ENCODE peak calls at places on chromosomes 6 and 20, in four cellular contexts. One of them, this sample, is unnamed.
A peak's percentile ranks its signal among the peaks of the same experiment; 100 is the strongest.

GRCh38 chr20:19974621-19975435 is 42.3 kb upstream of the NAA20 start:
- DNase-seq in K562: no peak
- DNase-seq in HepG2: no peak
- DNase-seq in GM12878: no peak
- DNase-seq in this sample: no peak

GRCh38 chr6:148999921-149000589 is 253.2 kb downstream of the UST start:
- DNase-seq in HepG2: no peak
- DNase-seq in GM12878: no peak
- DNase-seq in K562: no peak
- DNase-seq in this sample: no peak

GRCh38 chr6:53503060-53503459 is 41.8 kb downstream of the GCLC start:
- DNase-seq in K562: no peak
- DNase-seq in GM12878: no peak
- DNase-seq in HepG2: no peak
- DNase-seq in this sample: no peak

GRCh38 chr6:15329154-15329781 is 83.4 kb downstream of the JARID2 start:
- DNase-seq in K562: no peak
- DNase-seq in GM12878: no peak
- DNase-seq in HepG2: no peak
- DNase-seq in this sample: no peak

GRCh38 chr6:56363796-56364195 is 116.4 kb upstream of the COL21A1 start:
- DNase-seq in GM12878: no peak
- DNase-seq in K562: no peak
- DNase-seq in HepG2: no peak
- DNase-seq in this sample: no peak

GRCh38 chr6:81562169-81562568 is 190.3 kb downstream of the TENT5A start:
- DNase-seq in K562: no peak
- DNase-seq in HepG2: peak; percentile 20
- DNase-seq in GM12878: no peak
- DNase-seq in this sample: no peak

GRCh38 chr6:72032056-72032455 is 145.7 kb downstream of the RIMS1 start:
- DNase-seq in HepG2: no peak
- DNase-seq in GM12878: no peak
- DNase-seq in K562: no peak
- DNase-seq in this sample: no peak

GRCh38 chr20:8749101-8749500 is 319.8 kb upstream of the PLCB4 start:
- DNase-seq in HepG2: no peak
- DNase-seq in K562: no peak
- DNase-seq in GM12878: no peak
- DNase-seq in this sample: no peak

GRCh38 chr6:136791296-136792065 is 796 bp downstream of the MAP3K5 start:
- DNase-seq in GM12878: peak; percentile 89
- DNase-seq in K562: peak; percentile 56
- DNase-seq in HepG2: no peak
- DNase-seq in this sample: peak; percentile 28

GRCh38 chr6:161186173-161186769 is 87.6 kb downstream of the AGPAT4 start:
- DNase-seq in HepG2: no peak
- DNase-seq in K562: no peak
- DNase-seq in GM12878: no peak
- DNase-seq in this sample: no peak

GRCh38 chr6:47153066-47153755 is 111.1 kb upstream of the ADGRF1 start:
- DNase-seq in K562: no peak
- DNase-seq in HepG2: peak; percentile 62
- DNase-seq in GM12878: no peak
- DNase-seq in this sample: no peak

GRCh38 chr20:56957737-56958553 is 308.5 kb downstream of the BMP7 start:
- DNase-seq in K562: no peak
- DNase-seq in HepG2: no peak
- DNase-seq in GM12878: no peak
- DNase-seq in this sample: peak; percentile 36

GRCh38 chr6:87848616-87849015 is 146.6 kb upstream of the AKIRIN2 start:
- DNase-seq in GM12878: no peak
- DNase-seq in K562: no peak
- DNase-seq in HepG2: no peak
- DNase-seq in this sample: no peak

GRCh38 chr20:12067686-12068085 is 150.0 kb downstream of the BTBD3 start:
- DNase-seq in K562: no peak
- DNase-seq in HepG2: no peak
- DNase-seq in GM12878: no peak
- DNase-seq in this sample: no peak

GRCh38 chr20:12047838-12048432 is 130.2 kb downstream of the BTBD3 start:
- DNase-seq in HepG2: no peak
- DNase-seq in K562: no peak
- DNase-seq in GM12878: no peak
- DNase-seq in this sample: no peak

GRCh38 chr6:11366934-11367637 is 134.6 kb upstream of the NEDD9 start:
- DNase-seq in K562: no peak
- DNase-seq in GM12878: no peak
- DNase-seq in HepG2: no peak
- DNase-seq in this sample: no peak

DNA sequence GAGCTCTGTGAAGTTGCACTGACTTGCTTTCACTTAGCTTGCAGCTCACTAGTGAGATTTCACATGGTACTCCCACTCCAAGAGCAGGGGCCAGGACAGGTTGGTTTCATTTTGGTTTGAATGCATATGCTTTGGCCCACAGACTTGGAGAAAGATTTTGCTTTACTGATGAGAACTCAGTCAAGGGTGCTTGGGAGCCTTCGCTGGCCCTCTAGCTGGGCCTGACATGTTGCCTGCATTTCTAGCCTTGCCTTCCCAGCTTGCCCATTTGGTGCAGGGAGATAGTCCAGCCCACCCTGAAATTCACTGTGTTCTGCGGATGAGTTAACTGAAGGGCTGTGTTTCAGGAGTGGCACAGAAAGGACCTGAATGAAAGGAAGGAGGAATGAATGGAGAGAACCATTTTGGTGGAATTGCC is 1.9 kb downstream of the SGK1 start:
- DNase-seq in HepG2: no peak
- DNase-seq in GM12878: no peak
- DNase-seq in K562: no peak
- DNase-seq in this sample: no peak
- TF ChIP-seq TCF7 in HepG2: no peak
- TF ChIP-seq TCF7 in GM12878: no peak
- TF ChIP-seq TCF7 in K562: no peak
- TF ChIP-seq TCF7 in this sample: no peak

GRCh38 chr6:109242923-109243322 is 139.3 kb downstream of the CD164 start:
- DNase-seq in GM12878: no peak
- DNase-seq in K562: no peak
- DNase-seq in HepG2: no peak
- DNase-seq in this sample: no peak
- TF ChIP-seq TCF7 in GM12878: no peak
- TF ChIP-seq TCF7 in K562: no peak
- TF ChIP-seq TCF7 in HepG2: no peak
- TF ChIP-seq TCF7 in this sample: no peak

GRCh38 chr6:156809034-156809433 is 31.9 kb downstream of the ARID1B start:
- DNase-seq in K562: no peak
- DNase-seq in GM12878: peak; percentile 55
- DNase-seq in HepG2: no peak
- DNase-seq in this sample: no peak
- TF ChIP-seq TCF7 in K562: no peak
- TF ChIP-seq TCF7 in GM12878: no peak
- TF ChIP-seq TCF7 in HepG2: no peak
- TF ChIP-seq TCF7 in this sample: no peak

GRCh38 chr6:26607434-26608230 is 10.9 kb downstream of the ABT1 start:
- DNase-seq in K562: peak; percentile 56
- DNase-seq in GM12878: no peak
- DNase-seq in HepG2: peak; percentile 72
- DNase-seq in this sample: peak; percentile 53
- TF ChIP-seq TCF7 in K562: no peak
- TF ChIP-seq TCF7 in GM12878: no peak
- TF ChIP-seq TCF7 in HepG2: no peak
- TF ChIP-seq TCF7 in this sample: no peak

DNA sequence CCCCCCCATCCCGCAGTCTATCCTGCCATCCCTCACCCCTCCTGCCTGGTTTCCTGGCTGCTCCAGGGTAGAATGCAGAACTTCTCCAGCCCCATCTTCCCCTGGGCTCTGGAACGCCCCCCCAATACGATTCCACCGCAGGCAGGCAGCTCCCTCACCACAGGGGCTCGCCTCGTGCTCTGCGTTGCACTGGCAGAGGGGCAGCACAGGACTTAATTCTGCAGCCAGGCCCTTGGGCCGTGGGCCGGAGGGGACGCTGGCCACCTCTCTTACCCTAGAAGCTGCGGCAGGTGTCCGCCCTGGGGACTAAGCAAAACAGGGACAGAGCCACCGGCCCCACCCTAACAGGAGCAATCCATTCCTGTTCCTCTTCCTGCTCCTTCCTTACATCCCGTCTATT is 263.9 kb downstream of the CDH4 start:
- DNase-seq in GM12878: no peak
- DNase-seq in K562: no peak
- DNase-seq in HepG2: no peak
- DNase-seq in this sample: no peak
- TF ChIP-seq TCF7 in GM12878: no peak
- TF ChIP-seq TCF7 in K562: no peak
- TF ChIP-seq TCF7 in HepG2: no peak
- TF ChIP-seq TCF7 in this sample: no peak

GRCh38 chr6:30889138-30889885 is 5.0 kb downstream of the DDR1 start:
- DNase-seq in HepG2: no peak
- DNase-seq in K562: no peak
- DNase-seq in GM12878: no peak
- DNase-seq in this sample: peak; percentile 17

GRCh38 chr6:30888472-30889137 is 4.3 kb downstream of the DDR1 start:
- DNase-seq in HepG2: no peak
- DNase-seq in GM12878: no peak
- DNase-seq in K562: peak; percentile 73
- DNase-seq in this sample: peak; percentile 5

GRCh38 chr6:30890646-30891449 is 6.5 kb downstream of the DDR1 start:
- DNase-seq in K562: peak; percentile 34
- DNase-seq in GM12878: no peak
- DNase-seq in HepG2: no peak
- DNase-seq in this sample: no peak

GRCh38 chr6:30891450-30891723 is 7.1 kb downstream of the DDR1 start:
- DNase-seq in HepG2: no peak
- DNase-seq in K562: no peak
- DNase-seq in GM12878: no peak
- DNase-seq in this sample: no peak

DNA sequence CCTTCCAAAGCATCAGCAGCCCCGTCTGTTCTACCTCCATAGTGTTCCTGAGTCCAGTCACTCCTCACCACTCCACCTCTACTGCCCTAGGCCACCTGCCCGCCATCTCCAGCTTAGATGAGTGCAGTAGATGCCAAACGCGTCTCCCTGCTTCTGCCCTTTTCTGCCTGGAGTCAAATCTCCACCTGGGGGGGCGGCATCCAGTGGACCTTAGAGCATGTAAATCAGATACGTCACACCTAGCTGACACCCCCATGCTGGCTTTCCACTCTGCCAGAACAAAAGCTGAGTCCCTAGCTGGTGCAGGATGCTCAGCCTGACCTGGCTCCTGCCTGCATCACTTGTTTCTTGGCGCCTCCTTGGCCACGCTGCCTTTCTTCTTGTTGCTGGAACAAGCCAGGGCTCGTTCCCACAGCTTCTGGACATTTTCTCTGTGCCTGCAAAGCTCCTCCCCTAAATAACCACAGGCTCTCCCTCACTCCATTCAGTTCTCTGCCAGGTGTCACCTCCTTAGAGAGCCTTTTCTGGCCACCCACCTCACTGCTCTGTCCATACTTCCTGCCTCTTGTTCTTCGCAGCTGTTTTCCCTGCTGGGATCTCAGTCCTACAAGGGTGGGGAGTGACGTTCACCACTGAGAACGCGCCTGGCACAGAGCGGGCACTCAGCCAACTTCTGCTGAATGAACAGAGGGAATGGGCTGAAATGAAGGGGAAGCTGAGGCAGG is 5.8 kb downstream of the DDR1 start:
- DNase-seq in K562: no peak
- DNase-seq in GM12878: no peak
- DNase-seq in HepG2: no peak
- DNase-seq in this sample: peak; percentile 1
- TF ChIP-seq TCF7 in K562: no peak
- TF ChIP-seq TCF7 in GM12878: no peak
- TF ChIP-seq TCF7 in HepG2: no peak
- TF ChIP-seq TCF7 in this sample: no peak

GRCh38 chr6:25541228-25541627 is 110.8 kb upstream of the SCGN start:
- DNase-seq in HepG2: no peak
- DNase-seq in K562: no peak
- DNase-seq in GM12878: no peak
- DNase-seq in this sample: no peak
- TF ChIP-seq TCF7 in HepG2: no peak
- TF ChIP-seq TCF7 in K562: no peak
- TF ChIP-seq TCF7 in GM12878: no peak
- TF ChIP-seq TCF7 in this sample: no peak

DNA sequence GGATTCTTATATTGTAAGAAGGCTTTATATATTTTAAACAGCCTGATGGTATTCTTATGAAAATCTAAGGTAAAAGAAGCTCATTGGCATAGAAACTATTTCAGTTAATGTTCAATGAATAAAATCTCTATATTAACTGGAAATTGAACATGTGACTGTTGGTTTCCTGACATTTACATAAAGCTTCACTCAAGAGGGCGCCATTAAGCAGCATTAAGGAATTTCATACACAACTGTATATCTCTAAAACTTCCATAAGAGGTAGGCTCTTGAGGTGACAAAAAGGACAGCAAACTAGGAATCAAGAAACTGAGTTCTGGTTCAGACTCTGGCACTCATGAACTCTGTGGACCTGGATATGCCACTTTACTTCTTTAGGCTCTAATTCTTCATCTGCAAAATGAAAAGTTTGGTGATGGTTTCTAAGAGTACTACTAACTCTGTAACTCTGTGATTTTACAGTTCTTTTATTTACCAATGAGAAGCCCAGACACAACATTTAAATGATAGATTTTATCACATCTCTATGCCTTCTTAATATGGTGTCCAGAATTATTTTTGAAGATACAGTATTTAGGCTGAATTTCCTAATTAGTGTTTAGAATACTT is 147.5 kb downstream of the FLRT3 start:
- DNase-seq in HepG2: peak; percentile 30
- DNase-seq in GM12878: no peak
- DNase-seq in K562: no peak
- DNase-seq in this sample: no peak
- TF ChIP-seq TCF7 in HepG2: no peak
- TF ChIP-seq TCF7 in GM12878: no peak
- TF ChIP-seq TCF7 in K562: no peak
- TF ChIP-seq TCF7 in this sample: no peak

This sample was measured in WTC11.